ENCODE peak calls at places on chromosome 10, in six cellular contexts. G is left ventricle myocardium inferior, I is esophagus squamous epithelium, U is NCI-H1092, V is T-cell, S is A549. O is an unnamed sample.

GRCh38 chr10:89201345-89202032 is 5.6 kb downstream of the CH25H start:
- DNase-seq in G (no peak), I (no peak), U (no peak), V (no peak), S (no peak), O (no peak)

GRCh38 chr10:7473474-7473873 is 62.6 kb upstream of the SFMBT2 start:
- DNase-seq in G (no peak), I (no peak), U (no peak), V (no peak), S (no peak), O (no peak)

GRCh38 chr10:17287151-17287550 is 59.1 kb downstream of the VIM start:
- DNase-seq in G (no peak), I (no peak), U (no peak), V (no peak), S (no peak), O (no peak)

GRCh38 chr10:42924484-42924883 is 141.9 kb downstream of the BMS1 start:
- DNase-seq in G (no peak), I (no peak), U (no peak), V (no peak), S (no peak), O (no peak)

GRCh38 chr10:104980401-104980800 is 339.3 kb downstream of the SORCS3 start:
- DNase-seq in G (no peak), I (no peak), U (no peak), V (no peak), S (no peak), O (no peak)

GRCh38 chr10:114708717-114709352 is 50.8 kb upstream of the ABLIM1 start:
- DNase-seq in G (no peak), I (no peak), U (no peak), V (no peak), S (peak), O (no peak)

GRCh38 chr10:14982744-14983143 is 23.6 kb downstream of the MEIG1 start:
- DNase-seq in G (no peak), I (no peak), U (no peak), V (no peak), S (no peak), O (no peak)

GRCh38 chr10:77201135-77202111 is 436.2 kb downstream of the KCNMA1 start:
- DNase-seq in G (no peak), I (no peak), U (no peak), V (no peak), S (no peak), O (no peak)

GRCh38 chr10:131902691-131903090 is 1.9 kb downstream of the PPP2R2D start:
- DNase-seq in G (no peak), I (no peak), U (no peak), V (no peak), S (no peak), O (no peak)

GRCh38 chr10:127117125-127117524 is 79.3 kb downstream of the INSYN2A start:
- DNase-seq in G (peak), I (no peak), U (no peak), V (peak), S (peak), O (no peak)

GRCh38 chr10:36446873-36447272 is 678.5 kb upstream of the ANKRD30A start:
- DNase-seq in G (peak), I (no peak), U (peak), V (no peak), S (no peak), O (no peak)

GRCh38 chr10:118459642-118460193 is 117.6 kb upstream of the FAM204A start:
- DNase-seq in G (peak), I (no peak), U (peak), V (peak), S (peak), O (no peak)

GRCh38 chr10:1121311-1121970 is 65.3 kb downstream of the WDR37 start:
- DNase-seq in G (no peak), I (no peak), U (no peak), V (no peak), S (no peak), O (no peak)

GRCh38 chr10:78804356-78805032 is 264.3 kb upstream of the ZMIZ1 start:
- DNase-seq in G (peak), I (no peak), U (no peak), V (no peak), S (no peak), O (no peak)

GRCh38 chr10:31262672-31263071 is 56.3 kb upstream of the ZEB1 start:
- DNase-seq in G (no peak), I (no peak), U (no peak), V (no peak), S (no peak), O (no peak)

GRCh38 chr10:85608706-85609105 is 757.9 kb downstream of the GRID1 start:
- DNase-seq in G (no peak), I (no peak), U (no peak), V (no peak), S (no peak), O (no peak)

GRCh38 chr10:70461397-70462348 is 16.9 kb upstream of the PALD1 start:
- DNase-seq in G (peak), I (no peak), U (no peak), V (peak), S (peak), O (no peak)

GRCh38 chr10:132596742-132597279 is 59.2 kb downstream of the INPP5A start:
- DNase-seq in G (no peak), I (no peak), U (no peak), V (no peak), S (no peak), O (no peak)

GRCh38 chr10:8105932-8106331 is 51.4 kb downstream of the GATA3 start:
- DNase-seq in G (no peak), I (no peak), U (no peak), V (no peak), S (no peak), O (no peak)

O was measured in effector CD8-positive, alpha-beta T cell.